ENCODE peak calls at places on chromosomes 1 and 21, in eight cellular contexts. One of them, this sample, is unnamed.

GRCh38 chr1:94092210-94092613 is 28.7 kb downstream of the ABCA4 start:
- DNase-seq in A549: no peak
- DNase-seq in islet precursor cell: peak; percentile 89
- DNase-seq in activated CD4-positive, alpha-beta T cell treated with anti-CD3 and anti-CD28 coated beads, Interleukin-2, amount 50 U/mL, for 4 hours: no peak
- DNase-seq in GM04504: no peak
- DNase-seq in neural progenitor cell: no peak
- DNase-seq in T-helper 9 cell: no peak
- DNase-seq in omental fat pad: no peak
- DNase-seq in this sample: no peak

GRCh38 chr21:17732306-17732705 is 86.8 kb downstream of the C21orf91 start:
- DNase-seq in activated CD4-positive, alpha-beta T cell treated with anti-CD3 and anti-CD28 coated beads, Interleukin-2, amount 50 U/mL, for 4 hours: no peak
- DNase-seq in GM04504: no peak
- DNase-seq in T-helper 9 cell: no peak
- DNase-seq in islet precursor cell: no peak
- DNase-seq in omental fat pad: no peak
- DNase-seq in neural progenitor cell: no peak
- DNase-seq in A549: no peak
- DNase-seq in this sample: no peak

GRCh38 chr1:37767488-37767887 is 2.6 kb upstream of the EPHA10 start:
- DNase-seq in omental fat pad: no peak
- DNase-seq in T-helper 9 cell: no peak
- DNase-seq in A549: no peak
- DNase-seq in islet precursor cell: no peak
- DNase-seq in neural progenitor cell: peak; percentile 24
- DNase-seq in activated CD4-positive, alpha-beta T cell treated with anti-CD3 and anti-CD28 coated beads, Interleukin-2, amount 50 U/mL, for 4 hours: no peak
- DNase-seq in GM04504: no peak
- DNase-seq in this sample: no peak

GRCh38 chr1:12549106-12549459 is 68.9 kb downstream of the DHRS3 start:
- DNase-seq in neural progenitor cell: no peak
- DNase-seq in GM04504: no peak
- DNase-seq in activated CD4-positive, alpha-beta T cell treated with anti-CD3 and anti-CD28 coated beads, Interleukin-2, amount 50 U/mL, for 4 hours: no peak
- DNase-seq in T-helper 9 cell: no peak
- DNase-seq in islet precursor cell: no peak
- DNase-seq in A549: no peak
- DNase-seq in omental fat pad: no peak
- DNase-seq in this sample: no peak

GRCh38 chr21:27802816-27803475 is 836.1 kb upstream of the ADAMTS5 start:
- DNase-seq in islet precursor cell: peak; percentile 70
- DNase-seq in omental fat pad: no peak
- DNase-seq in A549: no peak
- DNase-seq in activated CD4-positive, alpha-beta T cell treated with anti-CD3 and anti-CD28 coated beads, Interleukin-2, amount 50 U/mL, for 4 hours: no peak
- DNase-seq in GM04504: no peak
- DNase-seq in T-helper 9 cell: no peak
- DNase-seq in neural progenitor cell: peak; percentile 67
- DNase-seq in this sample: no peak

GRCh38 chr1:43463461-43463860 is 9.7 kb upstream of the HYI start:
- DNase-seq in A549: no peak
- DNase-seq in neural progenitor cell: no peak
- DNase-seq in islet precursor cell: no peak
- DNase-seq in T-helper 9 cell: no peak
- DNase-seq in omental fat pad: no peak
- DNase-seq in activated CD4-positive, alpha-beta T cell treated with anti-CD3 and anti-CD28 coated beads, Interleukin-2, amount 50 U/mL, for 4 hours: no peak
- DNase-seq in GM04504: no peak
- DNase-seq in this sample: no peak

GRCh38 chr1:176694713-176695112 is 231.7 kb downstream of the PAPPA2 start:
- DNase-seq in activated CD4-positive, alpha-beta T cell treated with anti-CD3 and anti-CD28 coated beads, Interleukin-2, amount 50 U/mL, for 4 hours: no peak
- DNase-seq in omental fat pad: no peak
- DNase-seq in islet precursor cell: no peak
- DNase-seq in neural progenitor cell: no peak
- DNase-seq in T-helper 9 cell: no peak
- DNase-seq in GM04504: no peak
- DNase-seq in A549: no peak
- DNase-seq in this sample: no peak

GRCh38 chr1:149844650-149845255 is 54.6 kb upstream of the BOLA1 start:
- DNase-seq in omental fat pad: no peak
- DNase-seq in neural progenitor cell: peak; percentile 1
- DNase-seq in T-helper 9 cell: no peak
- DNase-seq in A549: no peak
- DNase-seq in activated CD4-positive, alpha-beta T cell treated with anti-CD3 and anti-CD28 coated beads, Interleukin-2, amount 50 U/mL, for 4 hours: no peak
- DNase-seq in islet precursor cell: no peak
- DNase-seq in GM04504: no peak
- DNase-seq in this sample: no peak

GRCh38 chr21:14988760-14989159 is 76.0 kb downstream of the NRIP1 start:
- DNase-seq in A549: no peak
- DNase-seq in neural progenitor cell: peak; percentile 20
- DNase-seq in activated CD4-positive, alpha-beta T cell treated with anti-CD3 and anti-CD28 coated beads, Interleukin-2, amount 50 U/mL, for 4 hours: no peak
- DNase-seq in islet precursor cell: no peak
- DNase-seq in GM04504: no peak
- DNase-seq in omental fat pad: no peak
- DNase-seq in T-helper 9 cell: no peak
- DNase-seq in this sample: no peak

GRCh38 chr1:151581446-151581845 is 30.4 kb upstream of the SNX27 start:
- DNase-seq in neural progenitor cell: no peak
- DNase-seq in GM04504: no peak
- DNase-seq in activated CD4-positive, alpha-beta T cell treated with anti-CD3 and anti-CD28 coated beads, Interleukin-2, amount 50 U/mL, for 4 hours: no peak
- DNase-seq in A549: no peak
- DNase-seq in omental fat pad: no peak
- DNase-seq in islet precursor cell: no peak
- DNase-seq in T-helper 9 cell: no peak
- DNase-seq in this sample: no peak

GRCh38 chr21:25925936-25926335 is 191.2 kb downstream of the GABPA start:
- DNase-seq in GM04504: no peak
- DNase-seq in T-helper 9 cell: no peak
- DNase-seq in activated CD4-positive, alpha-beta T cell treated with anti-CD3 and anti-CD28 coated beads, Interleukin-2, amount 50 U/mL, for 4 hours: no peak
- DNase-seq in omental fat pad: no peak
- DNase-seq in islet precursor cell: no peak
- DNase-seq in A549: no peak
- DNase-seq in neural progenitor cell: no peak
- DNase-seq in this sample: no peak

GRCh38 chr1:50603274-50604271 is 180.3 kb upstream of the DMRTA2 start:
- DNase-seq in omental fat pad: no peak
- DNase-seq in neural progenitor cell: no peak
- DNase-seq in T-helper 9 cell: no peak
- DNase-seq in activated CD4-positive, alpha-beta T cell treated with anti-CD3 and anti-CD28 coated beads, Interleukin-2, amount 50 U/mL, for 4 hours: no peak
- DNase-seq in A549: no peak
- DNase-seq in islet precursor cell: no peak
- DNase-seq in GM04504: peak; percentile 22
- DNase-seq in this sample: no peak

GRCh38 chr1:56877973-56878372 is 23.4 kb downstream of the C8A start:
- DNase-seq in omental fat pad: no peak
- DNase-seq in T-helper 9 cell: no peak
- DNase-seq in activated CD4-positive, alpha-beta T cell treated with anti-CD3 and anti-CD28 coated beads, Interleukin-2, amount 50 U/mL, for 4 hours: no peak
- DNase-seq in A549: no peak
- DNase-seq in GM04504: no peak
- DNase-seq in neural progenitor cell: no peak
- DNase-seq in islet precursor cell: no peak
- DNase-seq in this sample: no peak

GRCh38 chr1:221875004-221875330 is 133.1 kb upstream of the DUSP10 start:
- DNase-seq in A549: no peak
- DNase-seq in neural progenitor cell: no peak
- DNase-seq in omental fat pad: no peak
- DNase-seq in T-helper 9 cell: no peak
- DNase-seq in islet precursor cell: no peak
- DNase-seq in GM04504: no peak
- DNase-seq in activated CD4-positive, alpha-beta T cell treated with anti-CD3 and anti-CD28 coated beads, Interleukin-2, amount 50 U/mL, for 4 hours: no peak
- DNase-seq in this sample: no peak

GRCh38 chr1:234841710-234842231 is 231.8 kb upstream of the IRF2BP2 start:
- DNase-seq in A549: no peak
- DNase-seq in omental fat pad: no peak
- DNase-seq in T-helper 9 cell: no peak
- DNase-seq in islet precursor cell: peak; percentile 13
- DNase-seq in activated CD4-positive, alpha-beta T cell treated with anti-CD3 and anti-CD28 coated beads, Interleukin-2, amount 50 U/mL, for 4 hours: no peak
- DNase-seq in GM04504: no peak
- DNase-seq in neural progenitor cell: no peak
- DNase-seq in this sample: no peak

GRCh38 chr1:204134103-204134502 is 17.7 kb downstream of the ETNK2 start:
- DNase-seq in T-helper 9 cell: no peak
- DNase-seq in A549: no peak
- DNase-seq in neural progenitor cell: no peak
- DNase-seq in activated CD4-positive, alpha-beta T cell treated with anti-CD3 and anti-CD28 coated beads, Interleukin-2, amount 50 U/mL, for 4 hours: no peak
- DNase-seq in omental fat pad: no peak
- DNase-seq in GM04504: no peak
- DNase-seq in islet precursor cell: no peak
- DNase-seq in this sample: no peak

GRCh38 chr1:198901280-198901679 is 262.4 kb downstream of the PTPRC start:
- DNase-seq in A549: no peak
- DNase-seq in omental fat pad: no peak
- DNase-seq in neural progenitor cell: no peak
- DNase-seq in activated CD4-positive, alpha-beta T cell treated with anti-CD3 and anti-CD28 coated beads, Interleukin-2, amount 50 U/mL, for 4 hours: no peak
- DNase-seq in T-helper 9 cell: no peak
- DNase-seq in islet precursor cell: no peak
- DNase-seq in GM04504: no peak
- DNase-seq in this sample: no peak

GRCh38 chr1:88462481-88463261 is 221.4 kb upstream of the PKN2 start:
- DNase-seq in islet precursor cell: peak; percentile 69
- DNase-seq in omental fat pad: no peak
- DNase-seq in neural progenitor cell: peak; percentile 87
- DNase-seq in GM04504: no peak
- DNase-seq in A549: no peak
- DNase-seq in activated CD4-positive, alpha-beta T cell treated with anti-CD3 and anti-CD28 coated beads, Interleukin-2, amount 50 U/mL, for 4 hours: no peak
- DNase-seq in T-helper 9 cell: no peak
- DNase-seq in this sample: no peak

GRCh38 chr1:212461916-212462660 is 29.4 kb downstream of the NENF start:
- DNase-seq in omental fat pad: no peak
- DNase-seq in activated CD4-positive, alpha-beta T cell treated with anti-CD3 and anti-CD28 coated beads, Interleukin-2, amount 50 U/mL, for 4 hours: no peak
- DNase-seq in A549: no peak
- DNase-seq in neural progenitor cell: no peak
- DNase-seq in GM04504: no peak
- DNase-seq in T-helper 9 cell: no peak
- DNase-seq in islet precursor cell: no peak
- DNase-seq in this sample: no peak

GRCh38 chr21:33396966-33397365 is 6.2 kb upstream of the IFNGR2 start:
- DNase-seq in GM04504: no peak
- DNase-seq in neural progenitor cell: no peak
- DNase-seq in omental fat pad: no peak
- DNase-seq in islet precursor cell: no peak
- DNase-seq in A549: no peak
- DNase-seq in activated CD4-positive, alpha-beta T cell treated with anti-CD3 and anti-CD28 coated beads, Interleukin-2, amount 50 U/mL, for 4 hours: no peak
- DNase-seq in T-helper 9 cell: no peak
- DNase-seq in this sample: no peak

GRCh38 chr1:201748331-201748730 is 80.6 kb upstream of the IPO9 start:
- DNase-seq in islet precursor cell: peak; percentile 90
- DNase-seq in omental fat pad: no peak
- DNase-seq in neural progenitor cell: peak; percentile 79
- DNase-seq in GM04504: peak; percentile 82
- DNase-seq in A549: no peak
- DNase-seq in T-helper 9 cell: no peak
- DNase-seq in activated CD4-positive, alpha-beta T cell treated with anti-CD3 and anti-CD28 coated beads, Interleukin-2, amount 50 U/mL, for 4 hours: no peak
- DNase-seq in this sample: no peak

GRCh38 chr1:59903136-59903754 is 23.3 kb downstream of the CYP2J2 start:
- DNase-seq in omental fat pad: no peak
- DNase-seq in activated CD4-positive, alpha-beta T cell treated with anti-CD3 and anti-CD28 coated beads, Interleukin-2, amount 50 U/mL, for 4 hours: no peak
- DNase-seq in A549: peak; percentile 13
- DNase-seq in islet precursor cell: no peak
- DNase-seq in neural progenitor cell: peak; percentile 44
- DNase-seq in T-helper 9 cell: no peak
- DNase-seq in GM04504: no peak
- DNase-seq in this sample: no peak

GRCh38 chr1:27555700-27556424 is 48.1 kb downstream of the AHDC1 start:
- DNase-seq in neural progenitor cell: no peak
- DNase-seq in T-helper 9 cell: no peak
- DNase-seq in A549: no peak
- DNase-seq in omental fat pad: no peak
- DNase-seq in activated CD4-positive, alpha-beta T cell treated with anti-CD3 and anti-CD28 coated beads, Interleukin-2, amount 50 U/mL, for 4 hours: no peak
- DNase-seq in islet precursor cell: no peak
- DNase-seq in GM04504: no peak
- DNase-seq in this sample: no peak

GRCh38 chr1:94236630-94237290 is 624 bp downstream of the ARHGAP29 start:
- DNase-seq in neural progenitor cell: peak; percentile 70
- DNase-seq in activated CD4-positive, alpha-beta T cell treated with anti-CD3 and anti-CD28 coated beads, Interleukin-2, amount 50 U/mL, for 4 hours: no peak
- DNase-seq in T-helper 9 cell: no peak
- DNase-seq in A549: no peak
- DNase-seq in islet precursor cell: peak; percentile 66
- DNase-seq in omental fat pad: no peak
- DNase-seq in GM04504: peak; percentile 14
- DNase-seq in this sample: no peak

GRCh38 chr1:23286401-23286800 is 57.7 kb downstream of the HNRNPR start:
- DNase-seq in neural progenitor cell: no peak
- DNase-seq in GM04504: no peak
- DNase-seq in activated CD4-positive, alpha-beta T cell treated with anti-CD3 and anti-CD28 coated beads, Interleukin-2, amount 50 U/mL, for 4 hours: no peak
- DNase-seq in omental fat pad: no peak
- DNase-seq in islet precursor cell: no peak
- DNase-seq in T-helper 9 cell: no peak
- DNase-seq in A549: no peak
- DNase-seq in this sample: no peak